ENCODE peak calls at places on chromosomes 12 and 14, in nine cellular contexts. One of them, this sample, is unnamed.

GRCh38 chr12:109763201-109763841 is 49.7 kb downstream of the FAM222A start:
- DNase-seq in ovary: peak
- DNase-seq in A549: no peak
- DNase-seq in esophagus muscularis mucosa: no peak
- DNase-seq in K562: no peak
- DNase-seq in transverse colon: peak
- DNase-seq in SK-N-SH: no peak
- DNase-seq in stomach: peak
- DNase-seq in tibial nerve: no peak
- DNase-seq in this sample: no peak

GRCh38 chr14:65658202-65658601 is 245.7 kb downstream of the FUT8 start:
- DNase-seq in A549: no peak
- DNase-seq in transverse colon: no peak
- DNase-seq in SK-N-SH: no peak
- DNase-seq in esophagus muscularis mucosa: no peak
- DNase-seq in stomach: no peak
- DNase-seq in K562: no peak
- DNase-seq in ovary: no peak
- DNase-seq in tibial nerve: no peak
- DNase-seq in this sample: no peak

GRCh38 chr14:99595524-99595923 is 8.5 kb downstream of the CCDC85C start:
- DNase-seq in K562: no peak
- DNase-seq in A549: no peak
- DNase-seq in transverse colon: no peak
- DNase-seq in stomach: no peak
- DNase-seq in tibial nerve: no peak
- DNase-seq in SK-N-SH: no peak
- DNase-seq in ovary: no peak
- DNase-seq in esophagus muscularis mucosa: no peak
- DNase-seq in this sample: no peak

GRCh38 chr14:93032301-93032929 is 83.3 kb downstream of the ITPK1 start:
- DNase-seq in esophagus muscularis mucosa: no peak
- DNase-seq in tibial nerve: no peak
- DNase-seq in transverse colon: no peak
- DNase-seq in stomach: no peak
- DNase-seq in A549: no peak
- DNase-seq in ovary: no peak
- DNase-seq in SK-N-SH: no peak
- DNase-seq in K562: no peak
- DNase-seq in this sample: no peak

GRCh38 chr14:84749191-84749945 is 780.6 kb upstream of the FLRT2 start:
- DNase-seq in A549: no peak
- DNase-seq in tibial nerve: no peak
- DNase-seq in K562: no peak
- DNase-seq in esophagus muscularis mucosa: no peak
- DNase-seq in stomach: no peak
- DNase-seq in transverse colon: no peak
- DNase-seq in SK-N-SH: no peak
- DNase-seq in ovary: no peak
- DNase-seq in this sample: no peak

GRCh38 chr12:10025236-10025635 is 5.2 kb upstream of the CLEC9A start:
- DNase-seq in stomach: no peak
- DNase-seq in tibial nerve: no peak
- DNase-seq in K562: no peak
- DNase-seq in SK-N-SH: no peak
- DNase-seq in esophagus muscularis mucosa: no peak
- DNase-seq in ovary: no peak
- DNase-seq in A549: no peak
- DNase-seq in transverse colon: no peak
- DNase-seq in this sample: no peak

GRCh38 chr12:105315726-105316125 is 14.8 kb upstream of the C12orf75 start:
- DNase-seq in K562: no peak
- DNase-seq in tibial nerve: no peak
- DNase-seq in transverse colon: peak
- DNase-seq in A549: no peak
- DNase-seq in esophagus muscularis mucosa: no peak
- DNase-seq in stomach: no peak
- DNase-seq in ovary: no peak
- DNase-seq in SK-N-SH: no peak
- DNase-seq in this sample: no peak

GRCh38 chr12:61282790-61283575 is 977.2 kb upstream of the USP15 start:
- DNase-seq in SK-N-SH: no peak
- DNase-seq in tibial nerve: no peak
- DNase-seq in K562: no peak
- DNase-seq in stomach: no peak
- DNase-seq in ovary: no peak
- DNase-seq in A549: no peak
- DNase-seq in transverse colon: no peak
- DNase-seq in esophagus muscularis mucosa: no peak
- DNase-seq in this sample: no peak

GRCh38 chr14:89270439-89271227 is 146.4 kb downstream of the FOXN3 start:
- DNase-seq in tibial nerve: no peak
- DNase-seq in transverse colon: peak
- DNase-seq in ovary: no peak
- DNase-seq in SK-N-SH: no peak
- DNase-seq in A549: no peak
- DNase-seq in stomach: peak
- DNase-seq in esophagus muscularis mucosa: no peak
- DNase-seq in K562: no peak
- DNase-seq in this sample: peak

GRCh38 chr14:77962731-77963520 is 163.0 kb downstream of the ADCK1 start:
- DNase-seq in SK-N-SH: no peak
- DNase-seq in esophagus muscularis mucosa: no peak
- DNase-seq in ovary: no peak
- DNase-seq in K562: peak
- DNase-seq in A549: no peak
- DNase-seq in tibial nerve: no peak
- DNase-seq in transverse colon: no peak
- DNase-seq in stomach: no peak
- DNase-seq in this sample: no peak

GRCh38 chr14:83798421-83798820 is 1731.5 kb upstream of the FLRT2 start:
- DNase-seq in A549: no peak
- DNase-seq in K562: no peak
- DNase-seq in stomach: no peak
- DNase-seq in tibial nerve: no peak
- DNase-seq in esophagus muscularis mucosa: no peak
- DNase-seq in ovary: no peak
- DNase-seq in SK-N-SH: no peak
- DNase-seq in transverse colon: no peak
- DNase-seq in this sample: no peak

GRCh38 chr12:27426743-27427142 is 19.8 kb upstream of the SMCO2 start:
- DNase-seq in SK-N-SH: no peak
- DNase-seq in ovary: no peak
- DNase-seq in esophagus muscularis mucosa: no peak
- DNase-seq in stomach: no peak
- DNase-seq in transverse colon: no peak
- DNase-seq in K562: no peak
- DNase-seq in tibial nerve: no peak
- DNase-seq in A549: no peak
- DNase-seq in this sample: no peak

GRCh38 chr12:62618948-62619347 is 152.3 kb downstream of the MON2 start:
- DNase-seq in K562: no peak
- DNase-seq in tibial nerve: no peak
- DNase-seq in ovary: no peak
- DNase-seq in esophagus muscularis mucosa: no peak
- DNase-seq in transverse colon: no peak
- DNase-seq in stomach: no peak
- DNase-seq in SK-N-SH: no peak
- DNase-seq in A549: no peak
- DNase-seq in this sample: no peak

GRCh38 chr14:85317491-85318021 is 212.4 kb upstream of the FLRT2 start:
- DNase-seq in tibial nerve: no peak
- DNase-seq in A549: no peak
- DNase-seq in esophagus muscularis mucosa: no peak
- DNase-seq in ovary: no peak
- DNase-seq in K562: no peak
- DNase-seq in stomach: no peak
- DNase-seq in transverse colon: no peak
- DNase-seq in SK-N-SH: no peak
- DNase-seq in this sample: no peak

GRCh38 chr12:91846466-91847055 is 299.1 kb downstream of the BTG1 start:
- DNase-seq in A549: no peak
- DNase-seq in ovary: no peak
- DNase-seq in tibial nerve: no peak
- DNase-seq in transverse colon: no peak
- DNase-seq in stomach: no peak
- DNase-seq in K562: no peak
- DNase-seq in SK-N-SH: no peak
- DNase-seq in esophagus muscularis mucosa: no peak
- DNase-seq in this sample: no peak

DNA sequence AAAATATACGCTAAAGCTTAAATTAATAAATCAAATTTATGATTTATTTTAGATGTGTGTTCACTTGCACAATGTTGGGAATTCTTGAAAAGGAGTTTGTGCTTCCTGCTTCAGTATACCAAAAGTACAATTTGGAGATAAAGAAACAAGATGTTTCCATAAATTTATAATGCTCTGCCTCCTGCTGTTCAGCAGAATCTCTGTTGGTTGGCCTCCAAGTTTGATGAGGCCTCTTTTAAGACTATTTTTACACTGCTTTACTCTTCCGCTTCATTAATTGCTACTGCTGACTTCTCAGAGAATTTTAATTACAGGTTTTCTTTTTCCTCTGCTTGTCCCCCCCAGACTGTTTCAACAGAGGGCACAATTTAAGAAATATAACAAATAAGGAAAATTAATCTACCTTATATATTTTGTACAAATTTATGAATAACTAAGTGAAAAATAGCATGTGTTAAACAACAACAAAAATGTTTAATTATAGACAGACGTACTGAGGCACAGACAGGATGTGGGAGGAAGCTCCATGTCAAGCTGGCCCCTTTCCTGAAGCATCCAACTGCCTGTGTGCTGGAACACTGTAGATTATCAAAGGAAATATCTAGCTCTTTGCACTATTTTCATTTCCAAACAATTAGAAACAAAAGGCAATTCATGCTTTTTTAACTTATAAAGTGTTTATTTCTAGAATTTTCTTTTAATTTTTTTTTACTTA is 83.9 kb downstream of the PIK3C2G start:
- DNase-seq in stomach: no peak
- DNase-seq in A549: no peak
- DNase-seq in tibial nerve: no peak
- DNase-seq in SK-N-SH: no peak
- DNase-seq in transverse colon: no peak
- DNase-seq in esophagus muscularis mucosa: no peak
- DNase-seq in K562: no peak
- DNase-seq in ovary: no peak
- DNase-seq in this sample: no peak
- TF ChIP-seq EP300 in stomach: no peak
- TF ChIP-seq EP300 in A549: no peak
- TF ChIP-seq EP300 in tibial nerve: no peak
- TF ChIP-seq EP300 in SK-N-SH: no peak
- TF ChIP-seq EP300 in transverse colon: no peak
- TF ChIP-seq EP300 in esophagus muscularis mucosa: no peak
- TF ChIP-seq EP300 in K562: no peak
- TF ChIP-seq EP300 in ovary: no peak
- TF ChIP-seq EP300 in this sample: no peak

DNA sequence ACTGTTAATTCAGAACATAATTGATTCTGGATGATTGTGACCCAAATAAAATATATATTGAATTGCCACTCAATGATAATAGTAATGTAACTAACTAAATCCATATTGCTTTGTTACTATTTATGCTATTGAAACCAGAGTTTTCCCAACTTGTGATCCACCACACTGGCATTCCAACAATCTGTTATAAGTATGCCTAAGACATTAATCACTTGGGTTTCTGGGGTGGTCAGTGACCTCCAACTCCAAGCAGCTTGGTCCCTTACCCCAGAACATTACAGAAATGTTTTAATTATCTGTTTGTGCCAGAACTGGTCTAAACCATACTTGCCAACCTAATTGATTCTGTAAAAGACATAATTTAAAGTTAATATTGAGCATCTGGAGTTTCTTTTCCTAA is 14.6 kb downstream of the CAPS2 start:
- DNase-seq in ovary: no peak
- DNase-seq in esophagus muscularis mucosa: no peak
- DNase-seq in tibial nerve: no peak
- DNase-seq in A549: no peak
- DNase-seq in SK-N-SH: no peak
- DNase-seq in K562: no peak
- DNase-seq in stomach: no peak
- DNase-seq in transverse colon: no peak
- DNase-seq in this sample: no peak
- TF ChIP-seq EP300 in ovary: no peak
- TF ChIP-seq EP300 in esophagus muscularis mucosa: no peak
- TF ChIP-seq EP300 in tibial nerve: no peak
- TF ChIP-seq EP300 in A549: no peak
- TF ChIP-seq EP300 in SK-N-SH: no peak
- TF ChIP-seq EP300 in K562: no peak
- TF ChIP-seq EP300 in stomach: no peak
- TF ChIP-seq EP300 in transverse colon: no peak
- TF ChIP-seq EP300 in this sample: no peak

GRCh38 chr14:75548544-75548943 is 26.3 kb downstream of the BATF start:
- DNase-seq in A549: no peak
- DNase-seq in SK-N-SH: no peak
- DNase-seq in esophagus muscularis mucosa: no peak
- DNase-seq in ovary: no peak
- DNase-seq in K562: no peak
- DNase-seq in tibial nerve: peak
- DNase-seq in transverse colon: peak
- DNase-seq in stomach: no peak
- DNase-seq in this sample: no peak

GRCh38 chr14:75553157-75553556 is 25.3 kb upstream of the FLVCR2 start:
- DNase-seq in stomach: no peak
- DNase-seq in transverse colon: no peak
- DNase-seq in A549: no peak
- DNase-seq in tibial nerve: no peak
- DNase-seq in ovary: no peak
- DNase-seq in esophagus muscularis mucosa: no peak
- DNase-seq in SK-N-SH: no peak
- DNase-seq in K562: no peak
- DNase-seq in this sample: no peak

GRCh38 chr14:75549169-75549568 is 26.9 kb downstream of the BATF start:
- DNase-seq in stomach: no peak
- DNase-seq in A549: no peak
- DNase-seq in SK-N-SH: no peak
- DNase-seq in tibial nerve: no peak
- DNase-seq in K562: no peak
- DNase-seq in esophagus muscularis mucosa: no peak
- DNase-seq in ovary: no peak
- DNase-seq in transverse colon: no peak
- DNase-seq in this sample: no peak

GRCh38 chr14:75553761-75554160 is 24.7 kb upstream of the FLVCR2 start:
- DNase-seq in esophagus muscularis mucosa: no peak
- DNase-seq in K562: no peak
- DNase-seq in tibial nerve: no peak
- DNase-seq in transverse colon: no peak
- DNase-seq in ovary: no peak
- DNase-seq in stomach: no peak
- DNase-seq in A549: no peak
- DNase-seq in SK-N-SH: no peak
- DNase-seq in this sample: no peak

GRCh38 chr14:75551021-75551420 is 27.4 kb upstream of the FLVCR2 start:
- DNase-seq in transverse colon: no peak
- DNase-seq in SK-N-SH: no peak
- DNase-seq in tibial nerve: no peak
- DNase-seq in stomach: no peak
- DNase-seq in ovary: no peak
- DNase-seq in K562: no peak
- DNase-seq in A549: no peak
- DNase-seq in esophagus muscularis mucosa: no peak
- DNase-seq in this sample: no peak
- TF ChIP-seq EP300 in transverse colon: no peak
- TF ChIP-seq EP300 in SK-N-SH: no peak
- TF ChIP-seq EP300 in tibial nerve: no peak
- TF ChIP-seq EP300 in stomach: no peak
- TF ChIP-seq EP300 in ovary: no peak
- TF ChIP-seq EP300 in K562: no peak
- TF ChIP-seq EP300 in A549: no peak
- TF ChIP-seq EP300 in esophagus muscularis mucosa: no peak
- TF ChIP-seq EP300 in this sample: no peak

GRCh38 chr14:101367421-101368261 is 193.7 kb upstream of the DIO3 start:
- DNase-seq in K562: no peak
- DNase-seq in stomach: no peak
- DNase-seq in SK-N-SH: no peak
- DNase-seq in tibial nerve: no peak
- DNase-seq in esophagus muscularis mucosa: no peak
- DNase-seq in ovary: no peak
- DNase-seq in A549: no peak
- DNase-seq in transverse colon: no peak
- DNase-seq in this sample: peak
- TF ChIP-seq EP300 in K562: no peak
- TF ChIP-seq EP300 in stomach: no peak
- TF ChIP-seq EP300 in SK-N-SH: no peak
- TF ChIP-seq EP300 in tibial nerve: no peak
- TF ChIP-seq EP300 in esophagus muscularis mucosa: no peak
- TF ChIP-seq EP300 in ovary: no peak
- TF ChIP-seq EP300 in A549: no peak
- TF ChIP-seq EP300 in transverse colon: no peak
- TF ChIP-seq EP300 in this sample: no peak